ENCODE peak calls at places on chromosomes 3 and 15, in seven cellular contexts. Q is fibroblast of lung, C is Peyer's patch, X is GM12878, A is ovary, I is astrocyte, N is neural progenitor cell. R is an unnamed sample. For H3K9me3 and H3K4me1, the result is how much of the 10 kb centered on the place peaks cover.

GRCh38 chr3:104460477-104461406 is 906.0 kb upstream of the ALCAM start:
- DNase-seq in X (peak), I (peak), Q (peak), C (no peak), A (no peak), N (peak), R (no peak)

GRCh38 chr3:72085036-72085435 is 300.1 kb upstream of the PROK2 start:
- DNase-seq in N (no peak), X (no peak), Q (no peak), C (no peak), I (no peak), A (no peak), R (no peak)

GRCh38 chr3:192409203-192409837 is 318.0 kb downstream of the FGF12 start:
- DNase-seq in A (peak), Q (peak), X (no peak), I (peak), N (peak), C (no peak), R (peak)

GRCh38 chr15:73079570-73079969 is 27.3 kb downstream of the NEO1 start:
- DNase-seq in C (no peak), N (no peak), X (no peak), A (no peak), I (no peak), Q (no peak), R (no peak)

GRCh38 chr3:9420850-9421549 is 23.6 kb downstream of the SETD5 start:
- DNase-seq in A (no peak), X (no peak), Q (peak), N (no peak), C (no peak), I (peak), R (no peak)

GRCh38 chr15:89332446-89332845 is 2.2 kb downstream of the POLG start:
- DNase-seq in N (peak), A (no peak), C (peak), X (no peak), I (no peak), Q (peak), R (no peak)

GRCh38 chr3:170081079-170081741 is 43.4 kb downstream of the GPR160 start:
- DNase-seq in X (no peak), I (peak), Q (peak), C (no peak), N (no peak), A (no peak), R (no peak)

GRCh38 chr3:4744405-4745239 is 234.6 kb upstream of the BHLHE40 start:
- DNase-seq in C (no peak), X (no peak), Q (peak), A (no peak), N (no peak), I (peak), R (no peak)

GRCh38 chr15:43209059-43209824 is 11.6 kb downstream of the EPB42 start:
- DNase-seq in N (peak), X (no peak), Q (no peak), C (peak), A (no peak), I (no peak), R (no peak)

GRCh38 chr3:125440559-125440955 is 65.4 kb upstream of the ZNF148 start:
- DNase-seq in X (no peak), Q (no peak), A (no peak), I (no peak), C (peak), N (no peak), R (no peak)

GRCh38 chr3:59563966-59564365 is 514.1 kb upstream of the CFAP20DC start:
- DNase-seq in I (peak), Q (no peak), N (no peak), A (no peak), X (no peak), C (no peak), R (no peak)
- H3K9me3 ChIP-seq in I (under half), Q (under half), N (under half), A (under half), X (under half), C (under half), R (under half)

DNA sequence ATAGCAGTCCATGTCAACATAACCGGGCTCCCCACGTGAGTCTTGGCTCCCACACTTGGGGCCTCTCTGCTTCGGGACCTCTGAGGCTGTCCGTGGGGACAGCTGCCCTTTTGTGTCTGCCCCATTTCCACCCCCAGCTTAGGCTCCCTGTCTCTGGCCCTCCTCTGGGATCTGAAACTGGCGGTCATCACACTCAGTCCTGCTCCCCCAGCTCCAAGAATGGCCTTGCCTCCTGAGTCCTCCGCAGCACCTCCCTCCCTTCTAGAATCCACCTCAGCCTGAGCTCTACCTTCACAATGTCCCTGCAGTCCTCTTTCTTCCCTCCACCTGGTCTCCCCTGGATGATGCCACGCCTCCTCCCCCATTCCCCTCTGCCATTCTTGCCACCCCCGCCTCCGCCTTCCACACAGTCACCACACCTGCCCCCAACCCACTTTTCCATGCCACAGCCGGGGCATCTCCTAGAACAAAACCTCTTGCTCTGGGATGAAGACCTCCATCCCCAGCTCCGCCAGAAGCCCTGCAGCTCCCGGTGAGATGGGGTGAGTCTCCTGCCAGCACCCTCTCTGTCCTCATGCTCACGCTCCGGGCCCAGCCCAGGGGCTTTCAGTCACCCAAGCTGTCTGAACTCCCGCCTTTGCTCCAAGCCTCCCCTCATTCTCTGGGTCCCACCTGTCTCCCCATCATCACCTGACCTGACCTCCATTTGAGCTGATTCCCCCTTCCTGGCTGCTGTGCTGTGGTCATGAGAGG is 7.0 kb upstream of the ZXDC start:
- DNase-seq in Q (no peak), C (no peak), X (no peak), N (no peak), I (no peak), A (no peak), R (no peak)
- H3K27ac ChIP-seq in Q (no peak), C (no peak), X (no peak), N (no peak), I (no peak), A (no peak), R (no peak)

GRCh38 chr3:30613135-30613825 is 6.9 kb downstream of the TGFBR2 start:
- DNase-seq in Q (peak), A (no peak), C (no peak), N (no peak), X (no peak), I (no peak), R (no peak)
- H3K4me1 ChIP-seq in Q (under half), A (under half), C (under half), N (under half), X (under half), I (under half), R (under half)

DNA sequence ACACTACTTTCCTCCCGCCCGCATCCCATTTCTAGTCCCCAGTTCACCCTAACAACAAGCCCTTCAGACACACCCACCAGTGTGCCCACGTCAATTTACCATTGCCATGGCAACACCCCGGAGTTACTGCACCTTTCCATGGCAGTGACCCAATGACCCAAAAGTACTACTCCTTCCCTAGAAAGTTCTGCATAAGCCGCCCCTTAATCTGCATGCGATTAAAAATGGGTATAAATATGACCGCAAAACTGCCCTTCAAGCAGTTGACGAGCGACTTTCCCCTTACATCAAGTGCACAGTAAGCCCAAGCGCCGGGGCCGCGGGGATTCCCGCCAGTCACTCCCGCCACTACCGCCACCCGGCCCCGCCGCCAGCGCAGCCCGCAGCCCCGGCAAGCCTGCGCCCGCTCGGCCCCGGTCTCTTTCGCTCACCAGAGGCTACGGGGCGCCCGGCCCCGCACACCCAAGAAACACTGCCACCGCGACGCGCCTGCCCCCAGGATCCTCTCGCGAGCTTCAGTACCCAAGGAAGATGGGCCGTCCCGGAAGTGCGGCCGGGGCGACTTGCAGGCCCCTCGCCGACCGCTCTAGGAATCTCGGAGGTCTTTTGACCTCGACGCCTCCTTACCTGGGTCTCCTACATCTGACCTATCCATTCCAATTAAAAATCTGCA is 27.2 kb upstream of the ZNF502 start:
- DNase-seq in N (peak), A (peak), C (peak), I (peak), X (peak), Q (peak), R (peak)
- H3K9me3 ChIP-seq in N (under half), A (under half), C (under half), I (under half), X (under half), Q (under half), R (under half)

GRCh38 chr15:64356443-64357040 is 569 bp upstream of the CSNK1G1 start:
- DNase-seq in I (peak), X (no peak), N (peak), C (no peak), Q (peak), A (no peak), R (no peak)
- H3K27ac ChIP-seq in I (peak), X (peak), N (peak), C (peak), Q (peak), A (no peak), R (peak)

DNA sequence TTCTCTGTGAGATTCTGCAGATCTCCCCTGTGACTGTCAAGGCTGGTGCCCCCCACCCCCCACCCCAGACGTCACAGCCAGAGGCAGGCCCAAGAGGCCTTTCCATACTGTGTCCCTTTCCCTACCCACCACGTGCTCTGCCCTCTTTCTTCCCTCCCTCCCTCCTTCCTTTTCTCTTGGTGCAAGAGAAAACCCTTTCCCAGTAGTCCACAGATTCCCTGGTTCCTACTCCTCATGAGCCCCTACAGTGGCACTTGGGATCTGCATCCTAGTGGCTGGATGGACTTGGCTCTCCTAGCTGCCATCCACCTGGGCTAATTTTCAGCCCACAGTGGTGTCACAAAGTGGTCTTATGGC is 35.1 kb downstream of the KLF13 start:
- DNase-seq in A (no peak), N (peak), X (no peak), Q (peak), C (no peak), I (no peak), R (no peak)
- H3K4me1 ChIP-seq in A (under half), N (half or more), X (half or more), Q (under half), C (half or more), I (under half), R (half or more)

DNA sequence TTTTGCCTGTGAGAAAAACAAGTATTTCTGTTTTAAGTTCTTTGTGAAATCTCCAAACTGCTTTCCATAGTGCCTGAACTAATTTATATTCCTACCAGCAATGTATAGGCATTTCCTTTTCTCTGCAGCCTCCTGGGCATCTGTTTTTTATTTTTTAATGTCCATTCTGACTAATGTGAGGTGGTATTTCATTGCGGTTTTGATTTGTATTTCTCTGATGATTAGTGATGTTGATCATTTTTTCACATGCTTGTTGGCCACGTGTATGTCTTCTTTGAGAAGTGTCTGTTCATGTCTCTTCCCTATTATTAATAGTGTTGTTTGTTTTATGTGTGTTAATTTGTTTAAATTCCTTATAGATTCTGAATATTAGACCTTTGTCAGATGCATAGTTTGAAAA is 820.5 kb downstream of the MCTP2 start:
- DNase-seq in N (no peak), C (no peak), A (no peak), X (no peak), Q (no peak), I (no peak), R (no peak)
- H3K9me3 ChIP-seq in N (under half), C (under half), A (under half), X (under half), Q (under half), I (under half), R (under half)

R was measured in right cardiac atrium.